ENCODE peak calls at places on chromosome 22, in nine cellular contexts. C is mammary epithelial cell; Q is AG09319; V is H9; F is cardiac muscle cell; I is fibroblast of villous mesenchyme; A is breast epithelium; E is IMR-90; K is CD8-positive, alpha-beta T cell. J is an unnamed sample.

GRCh38 chr22:19807161-19807913 is 46.8 kb downstream of the TBX1 start:
- DNase-seq in A (no peak), K (no peak), F (no peak), E (no peak), Q (no peak), V (no peak), C (no peak), I (no peak), J (no peak)

GRCh38 chr22:50039669-50040458 is 18.2 kb downstream of the TTLL8 start:
- DNase-seq in E (no peak), I (no peak), A (no peak), F (no peak), V (no peak), K (no peak), Q (no peak), C (no peak), J (no peak)

GRCh38 chr22:44707752-44708151 is 5.7 kb downstream of the PRR5 start:
- DNase-seq in F (no peak), C (peak), E (peak), V (no peak), I (no peak), Q (no peak), K (peak), A (no peak), J (no peak)

GRCh38 chr22:17192186-17192585 is 27.0 kb downstream of the ADA2 start:
- DNase-seq in K (no peak), Q (no peak), E (no peak), C (no peak), I (no peak), F (no peak), V (no peak), A (no peak), J (no peak)

GRCh38 chr22:20951151-20951931 is 15.7 kb upstream of the AIFM3 start:
- DNase-seq in V (no peak), Q (no peak), C (no peak), F (no peak), K (no peak), I (no peak), E (no peak), A (no peak), J (no peak)

GRCh38 chr22:41876275-41876674 is 38.6 kb downstream of the SHISA8 start:
- DNase-seq in E (peak), Q (no peak), K (no peak), V (no peak), A (no peak), F (no peak), C (no peak), I (no peak), J (no peak)

GRCh38 chr22:42052765-42053164 is 17.8 kb downstream of the NAGA start:
- DNase-seq in A (no peak), V (no peak), C (no peak), K (no peak), E (no peak), Q (no peak), I (no peak), F (no peak), J (no peak)

GRCh38 chr22:39182478-39183030 is 30.1 kb upstream of the CBX7 start:
- DNase-seq in I (peak), Q (no peak), F (no peak), A (no peak), E (no peak), K (no peak), V (no peak), C (no peak), J (no peak)

GRCh38 chr22:43890901-43891331 is 897 bp downstream of the PNPLA5 start:
- DNase-seq in E (peak), Q (no peak), A (no peak), F (no peak), K (no peak), C (peak), V (peak), I (no peak), J (peak)

GRCh38 chr22:42160830-42161696 is 30.5 kb upstream of the CYP2D6 start:
- DNase-seq in C (no peak), K (no peak), V (no peak), I (no peak), F (no peak), A (no peak), E (no peak), Q (no peak), J (no peak)

GRCh38 chr22:45775569-45776312 is 104.1 kb downstream of the ATXN10 start:
- DNase-seq in F (no peak), Q (no peak), K (no peak), C (no peak), E (no peak), V (no peak), A (no peak), I (no peak), J (no peak)

GRCh38 chr22:49475253-49475652 is 352.4 kb downstream of the BRD1 start:
- DNase-seq in A (no peak), I (no peak), F (no peak), C (no peak), K (no peak), E (no peak), V (no peak), Q (no peak), J (no peak)

GRCh38 chr22:35191412-35191811 is 65.9 kb upstream of the HMGXB4 start:
- DNase-seq in F (no peak), A (no peak), K (no peak), I (peak), E (peak), C (peak), V (no peak), Q (no peak), J (no peak)

GRCh38 chr22:37223965-37224551 is 11.8 kb upstream of the SSTR3 start:
- DNase-seq in E (no peak), C (no peak), F (no peak), I (no peak), A (no peak), K (peak), V (no peak), Q (no peak), J (no peak)

GRCh38 chr22:29872145-29872893 is 10.7 kb upstream of the MTMR3 start:
- DNase-seq in Q (no peak), E (no peak), I (no peak), F (no peak), A (no peak), V (peak), C (no peak), K (no peak), J (peak)

GRCh38 chr22:42127606-42128005 is 3.0 kb downstream of the CYP2D6 start:
- DNase-seq in F (no peak), A (no peak), E (no peak), Q (no peak), C (no peak), K (no peak), I (no peak), V (no peak), J (no peak)

GRCh38 chr22:21778705-21779363 is 43.2 kb upstream of the YPEL1 start:
- DNase-seq in E (peak), A (no peak), C (peak), V (no peak), Q (peak), K (no peak), F (no peak), I (peak), J (no peak)

GRCh38 chr22:29267462-29267857 is 321 bp downstream of the RHBDD3 start:
- DNase-seq in F (peak), C (peak), V (no peak), K (no peak), A (no peak), I (no peak), E (no peak), Q (no peak), J (no peak)

GRCh38 chr22:45180280-45180679 is 16.6 kb downstream of the NUP50 start:
- DNase-seq in F (no peak), A (no peak), Q (no peak), V (no peak), I (no peak), K (no peak), E (no peak), C (no peak), J (no peak)

GRCh38 chr22:50688448-50688847 is 15.8 kb downstream of the SHANK3 start:
- DNase-seq in A (no peak), C (no peak), E (no peak), Q (no peak), I (no peak), V (no peak), K (no peak), F (no peak), J (no peak)

GRCh38 chr22:33519140-33519973 is 400.9 kb downstream of the LARGE1 start:
- DNase-seq in C (peak), F (peak), E (peak), K (no peak), I (peak), V (peak), Q (peak), A (no peak), J (peak)
- TF ChIP-seq CTCF in C (peak), F (peak), E (peak), K (no peak), I (peak), V (peak), Q (peak), A (no peak), J (peak)

GRCh38 chr22:27825174-27825573 is 23.6 kb upstream of the MN1 start:
- DNase-seq in F (no peak), A (no peak), C (no peak), I (no peak), E (no peak), V (no peak), Q (no peak), K (no peak), J (peak)
- TF ChIP-seq CTCF in F (peak), A (no peak), C (peak), I (peak), E (peak), V (peak), Q (peak), K (no peak), J (peak)

GRCh38 chr22:40571887-40572286 is 64.6 kb downstream of the MRTFA start:
- DNase-seq in Q (no peak), V (no peak), I (no peak), C (no peak), K (no peak), A (no peak), E (no peak), F (no peak), J (no peak)
- TF ChIP-seq CTCF in Q (no peak), V (no peak), I (no peak), C (no peak), K (no peak), A (no peak), E (no peak), F (no peak), J (no peak)

GRCh38 chr22:23274891-23275694 is 94.8 kb downstream of the BCR start:
- DNase-seq in Q (no peak), K (no peak), E (no peak), A (no peak), I (no peak), F (no peak), V (no peak), C (no peak), J (no peak)
- TF ChIP-seq CTCF in Q (no peak), K (no peak), E (no peak), A (no peak), I (no peak), F (no peak), V (no peak), C (no peak), J (no peak)